ENCODE peak calls at places on chromosomes 1 and 21, in eight cellular contexts. U, K, Z, A, M, R, N and P are unnamed samples.

GRCh38 chr1:37822942-37823865 is 15.2 kb upstream of the YRDC start:
- DNase-seq in Z (no peak), N (no peak), U (no peak), K (no peak), A (no peak), R (no peak), M (no peak), P (peak)

GRCh38 chr1:8381618-8382017 is 63.7 kb downstream of the SLC45A1 start:
- DNase-seq in A (no peak), Z (no peak), U (no peak), K (no peak), M (no peak), R (no peak), N (no peak), P (no peak)

GRCh38 chr1:151062738-151063371 is 2.7 kb downstream of the MLLT11 start:
- DNase-seq in U (peak), K (peak), N (peak), Z (no peak), M (no peak), R (no peak), A (no peak), P (peak)

GRCh38 chr1:182707116-182707515 is 22.7 kb upstream of the RGS8 start:
- DNase-seq in M (no peak), Z (no peak), K (no peak), U (no peak), A (no peak), N (peak), R (no peak), P (no peak)

GRCh38 chr1:167088746-167089417 is 1.3 kb downstream of the GPA33 start:
- DNase-seq in R (no peak), K (no peak), A (no peak), U (no peak), M (no peak), Z (no peak), N (no peak), P (no peak)

GRCh38 chr21:36477559-36477958 is 2.4 kb downstream of the CLDN14 start:
- DNase-seq in U (no peak), K (no peak), Z (no peak), N (no peak), M (no peak), A (no peak), R (no peak), P (no peak)

GRCh38 chr1:24793762-24794161 is 48.5 kb downstream of the CLIC4 start:
- DNase-seq in N (peak), M (no peak), A (no peak), K (peak), Z (no peak), U (peak), R (no peak), P (peak)

GRCh38 chr1:233261206-233261605 is 34.3 kb downstream of the PCNX2 start:
- DNase-seq in R (no peak), Z (no peak), N (no peak), M (no peak), K (no peak), A (no peak), U (peak), P (peak)